ENCODE peak calls at places on chromosomes 1 and 21, in ten cellular contexts. K, I, N, P, T, V, Q, S, D and U are unnamed samples. For H3K9me3 and H3K36me3, the result is how much of the 10 kb centered on the place peaks cover.

GRCh38 chr1:23026573-23026972 is 7.3 kb downstream of the KDM1A start:
- DNase-seq in S (no peak), K (no peak), P (no peak), I (no peak), Q (no peak), T (no peak), V (peak), N (no peak), D (no peak), U (no peak)

GRCh38 chr1:217433664-217434063 is 197.2 kb downstream of the GPATCH2 start:
- DNase-seq in T (no peak), V (no peak), S (no peak), D (no peak), N (no peak), P (no peak), Q (no peak), K (no peak), I (no peak), U (no peak)

GRCh38 chr1:54774820-54775498 is 10.6 kb upstream of the PARS2 start:
- DNase-seq in T (no peak), I (peak), P (peak), N (no peak), D (peak), S (no peak), V (no peak), Q (no peak), K (no peak), U (no peak)

GRCh38 chr1:26418865-26419349 is 8.3 kb downstream of the LIN28A start:
- DNase-seq in V (no peak), D (peak), N (no peak), I (no peak), S (no peak), P (no peak), T (no peak), K (no peak), Q (no peak), U (no peak)

GRCh38 chr1:58689167-58689566 is 10.7 kb downstream of the MYSM1 start:
- DNase-seq in S (no peak), V (no peak), D (no peak), T (no peak), K (no peak), P (no peak), I (no peak), Q (no peak), N (no peak), U (no peak)

GRCh38 chr1:232884262-232884661 is 66.1 kb upstream of the NTPCR start:
- DNase-seq in V (peak), D (no peak), N (no peak), S (no peak), K (no peak), Q (no peak), P (no peak), T (no peak), I (no peak), U (no peak)

GRCh38 chr1:70910013-70910412 is 137.6 kb downstream of the PTGER3 start:
- DNase-seq in N (no peak), T (no peak), K (no peak), I (no peak), P (no peak), V (no peak), S (no peak), D (no peak), Q (no peak), U (no peak)

GRCh38 chr1:59443355-59443754 is 146.5 kb downstream of the FGGY start:
- DNase-seq in K (no peak), Q (no peak), T (no peak), V (no peak), P (no peak), N (no peak), S (no peak), D (peak), I (no peak), U (no peak)

GRCh38 chr1:154807048-154807591 is 63.0 kb downstream of the KCNN3 start:
- DNase-seq in P (peak), V (no peak), S (no peak), D (no peak), Q (no peak), N (no peak), I (no peak), T (no peak), K (no peak), U (no peak)

GRCh38 chr1:198519639-198520501 is 20.6 kb downstream of the ATP6V1G3 start:
- DNase-seq in I (no peak), Q (no peak), D (peak), T (no peak), N (no peak), V (no peak), S (no peak), P (no peak), K (no peak), U (peak)

GRCh38 chr1:177209357-177209756 is 38.6 kb downstream of the BRINP2 start:
- DNase-seq in V (peak), P (no peak), Q (peak), K (peak), S (peak), N (peak), T (no peak), D (peak), I (no peak), U (no peak)

GRCh38 chr1:76948846-76949245 is 81.6 kb downstream of the ST6GALNAC5 start:
- DNase-seq in T (no peak), K (no peak), N (no peak), S (no peak), D (no peak), V (peak), I (no peak), Q (no peak), P (no peak), U (no peak)

GRCh38 chr1:36510418-36510817 is 27.7 kb upstream of the CSF3R start:
- DNase-seq in N (no peak), T (no peak), K (no peak), I (no peak), S (no peak), V (no peak), D (no peak), P (no peak), Q (no peak), U (no peak)

DNA sequence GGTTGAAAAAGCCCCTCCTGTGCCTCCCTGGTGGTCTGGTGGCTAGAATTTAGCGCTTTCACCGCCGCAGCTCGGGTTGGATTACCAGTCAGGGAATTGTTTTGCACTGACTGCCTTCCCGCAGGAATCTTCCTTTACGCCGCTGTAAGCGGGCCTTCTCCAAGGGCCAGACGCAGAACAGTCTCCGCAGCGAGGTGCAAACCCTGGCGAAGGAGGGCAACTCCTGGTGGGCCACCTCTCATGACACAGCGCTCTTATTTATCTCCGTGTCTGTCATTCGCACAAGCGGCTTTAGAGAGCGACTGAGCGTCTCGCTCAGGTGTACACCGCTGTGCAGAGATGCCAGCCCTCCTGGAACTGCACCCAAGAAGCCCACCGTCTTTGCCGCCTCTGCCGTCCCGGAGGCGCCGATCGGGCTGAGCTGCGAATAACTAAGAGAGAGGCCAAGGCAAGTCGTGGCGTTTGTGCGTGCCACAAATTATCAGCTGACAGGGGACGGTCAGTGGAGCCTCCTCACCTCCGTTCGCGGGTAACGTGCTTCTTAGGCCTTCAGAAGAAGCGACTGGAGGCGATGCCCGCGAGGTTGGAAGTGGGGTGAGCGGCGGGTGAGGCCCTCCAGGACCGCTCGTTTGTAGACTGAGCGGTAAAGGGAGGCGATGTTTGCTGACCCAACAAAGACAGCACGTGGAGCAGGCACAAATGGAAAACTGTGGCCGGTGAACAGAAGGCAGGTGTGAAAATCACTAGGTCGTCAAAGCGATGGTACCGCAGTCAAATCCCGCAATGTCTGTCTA is 93.5 kb downstream of the PRKAB2 start:
- DNase-seq in K (no peak), V (no peak), T (no peak), D (no peak), S (no peak), Q (no peak), P (no peak), I (no peak), N (no peak), U (no peak)
- H3K9me3 ChIP-seq in K (under half), V (under half), T (under half), D (under half), S (under half), Q (under half), P (under half), I (under half), N (under half), U (under half)

GRCh38 chr1:8014381-8014988 is 11.6 kb downstream of the ERRFI1 start:
- DNase-seq in D (no peak), I (no peak), V (no peak), N (no peak), T (no peak), S (no peak), P (no peak), K (no peak), Q (no peak), U (no peak)
- H3K36me3 ChIP-seq in D (under half), I (under half), V (half or more), N (under half), T (under half), S (under half), P (under half), K (under half), Q (half or more), U (under half)

DNA sequence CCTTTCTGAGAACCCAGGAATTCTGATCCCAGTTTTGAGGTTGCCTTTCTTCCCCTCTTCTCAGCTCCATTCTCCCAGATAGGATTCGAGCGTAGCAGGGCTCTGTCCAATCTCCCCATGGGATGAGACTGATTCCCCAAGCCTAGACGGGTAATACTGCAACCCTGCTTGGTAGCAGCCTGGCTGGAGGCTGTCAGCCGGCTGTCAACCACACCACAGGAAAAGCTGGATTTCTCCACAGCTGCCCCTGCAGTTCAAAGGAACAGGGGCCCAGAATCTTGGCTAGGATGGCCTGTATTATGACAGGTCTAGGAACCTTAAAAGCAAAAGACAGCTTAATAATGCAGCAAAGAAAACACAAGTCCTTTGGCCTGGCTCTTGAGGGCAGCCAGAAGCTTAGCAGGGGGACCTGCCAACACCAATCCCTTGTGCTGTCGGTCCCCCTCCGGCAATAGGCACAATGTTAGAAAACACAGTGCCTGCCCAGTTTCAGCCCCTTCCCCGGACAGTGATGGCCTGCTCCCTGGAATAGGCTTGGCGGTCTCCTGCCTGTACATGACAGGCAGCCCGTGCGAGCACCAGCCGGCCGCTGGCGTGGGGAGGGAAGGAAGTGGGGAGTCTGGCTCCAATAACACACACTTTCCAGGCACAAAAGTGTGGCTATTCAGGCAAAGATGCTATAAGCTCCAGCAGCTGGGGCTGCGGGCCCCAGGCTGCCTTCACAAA is 90.6 kb downstream of the TRABD2B start:
- DNase-seq in D (peak), V (no peak), N (no peak), I (no peak), Q (no peak), T (no peak), S (no peak), K (no peak), P (no peak), U (no peak)
- H3K4me3 ChIP-seq in D (no peak), V (no peak), N (no peak), I (no peak), Q (no peak), T (no peak), S (no peak), K (no peak), P (no peak), U (no peak)

GRCh38 chr21:9763807-9764206 is 757.6 kb upstream of the TPTE start:
- DNase-seq in K (no peak), P (no peak), D (no peak), T (no peak), N (no peak), Q (no peak), V (no peak), I (no peak), S (no peak), U (no peak)
- H3K9me3 ChIP-seq in K (under half), P (under half), D (under half), T (under half), N (under half), Q (half or more), V (half or more), I (under half), S (under half), U (under half)

GRCh38 chr1:219293440-219293839 is 119.8 kb downstream of the LYPLAL1 start:
- DNase-seq in T (no peak), P (no peak), Q (no peak), N (no peak), D (peak), V (no peak), I (no peak), S (no peak), K (no peak), U (no peak)

GRCh38 chr1:219292341-219292740 is 118.7 kb downstream of the LYPLAL1 start:
- DNase-seq in T (no peak), Q (no peak), V (no peak), N (no peak), S (no peak), I (no peak), P (no peak), D (no peak), K (no peak), U (no peak)

GRCh38 chr1:219294251-219294650 is 120.6 kb downstream of the LYPLAL1 start:
- DNase-seq in P (no peak), I (no peak), N (no peak), T (no peak), Q (no peak), V (no peak), D (no peak), S (no peak), K (no peak), U (no peak)

GRCh38 chr1:219296430-219296850 is 122.8 kb downstream of the LYPLAL1 start:
- DNase-seq in S (no peak), Q (no peak), K (no peak), D (no peak), V (no peak), P (no peak), N (no peak), T (no peak), I (no peak), U (no peak)

GRCh38 chr1:219292989-219293388 is 119.3 kb downstream of the LYPLAL1 start:
- DNase-seq in P (no peak), T (no peak), S (no peak), V (no peak), Q (no peak), I (no peak), K (no peak), N (no peak), D (peak), U (no peak)
- H3K36me3 ChIP-seq in P (under half), T (under half), S (under half), V (under half), Q (under half), I (under half), K (under half), N (under half), D (under half), U (under half)